ENCODE peak calls at places on chromosomes 3 and 15, in seven cellular contexts. O is mesendoderm, K is IMR-90, G is H1, Q is H9, L is neuronal stem cell, R is mesenchymal stem cell. F is an unnamed sample.
A peak's percentile ranks its signal among the peaks of the same experiment; 100 is the strongest.

GRCh38 chr3:55501905-55502304 is 14.8 kb upstream of the WNT5A start:
- DNase-seq in O (no peak), K (peak; percentile 55), G (no peak), Q (no peak), L (no peak), R (no peak), F (no peak)

GRCh38 chr3:14138109-14138877 is 13.4 kb downstream of the TMEM43 start:
- DNase-seq in O (no peak), K (no peak), G (no peak), Q (no peak), L (no peak), R (no peak), F (no peak)

GRCh38 chr15:94493176-94493575 is 261.8 kb downstream of the MCTP2 start:
- DNase-seq in O (no peak), K (no peak), G (no peak), Q (no peak), L (no peak), R (no peak), F (no peak)

GRCh38 chr15:54197995-54198394 is 219.8 kb downstream of the UNC13C start:
- DNase-seq in O (peak; percentile 19), K (no peak), G (no peak), Q (peak; percentile 30), L (no peak), R (no peak), F (no peak)

GRCh38 chr15:99976811-99977271 is 243.6 kb upstream of the LYSMD4 start:
- DNase-seq in O (no peak), K (peak; percentile 20), G (no peak), Q (no peak), L (no peak), R (peak; percentile 52), F (peak; percentile 56)

GRCh38 chr3:25587526-25587925 is 77.2 kb downstream of the TOP2B start:
- DNase-seq in O (no peak), K (no peak), G (no peak), Q (no peak), L (no peak), R (peak; percentile 94), F (no peak)

GRCh38 chr3:109731639-109732473 is 394.5 kb upstream of the DPPA4 start:
- DNase-seq in O (peak; percentile 58), K (peak; percentile 72), G (peak; percentile 54), Q (no peak), L (peak; percentile 35), R (peak; percentile 60), F (peak; percentile 80)

GRCh38 chr3:195129644-195130492 is 141.1 kb downstream of the XXYLT1 start:
- DNase-seq in O (no peak), K (peak; percentile 75), G (no peak), Q (no peak), L (no peak), R (no peak), F (peak; percentile 52)

GRCh38 chr3:118401887-118402286 is 632.8 kb downstream of the IGSF11 start:
- DNase-seq in O (no peak), K (no peak), G (no peak), Q (no peak), L (no peak), R (no peak), F (no peak)

GRCh38 chr3:17140670-17141505 is 256.1 kb downstream of the PLCL2 start:
- DNase-seq in O (no peak), K (no peak), G (no peak), Q (peak; percentile 41), L (no peak), R (no peak), F (no peak)

GRCh38 chr3:64266065-64266874 is 41.0 kb upstream of the PRICKLE2 start:
- DNase-seq in O (no peak), K (peak; percentile 94), G (no peak), Q (no peak), L (no peak), R (peak; percentile 96), F (peak; percentile 19)

GRCh38 chr15:55270301-55270700 is 19.3 kb downstream of the RAB27A start:
- DNase-seq in O (no peak), K (no peak), G (no peak), Q (no peak), L (no peak), R (no peak), F (no peak)

GRCh38 chr3:165181556-165181955 is 14.6 kb downstream of the SLITRK3 start:
- DNase-seq in O (peak; percentile 56), K (no peak), G (no peak), Q (no peak), L (no peak), R (no peak), F (peak; percentile 58)

GRCh38 chr3:185595520-185595919 is 9.4 kb downstream of the SENP2 start:
- DNase-seq in O (no peak), K (no peak), G (no peak), Q (no peak), L (no peak), R (no peak), F (no peak)

GRCh38 chr3:55343486-55344357 is 143.4 kb downstream of the WNT5A start:
- DNase-seq in O (peak; percentile 95), K (no peak), G (no peak), Q (no peak), L (no peak), R (peak; percentile 68), F (no peak)

GRCh38 chr3:136209921-136210320 is 13.8 kb upstream of the MSL2 start:
- DNase-seq in O (no peak), K (peak; percentile 78), G (no peak), Q (no peak), L (no peak), R (peak; percentile 57), F (no peak)

GRCh38 chr3:16697437-16698258 is 92.4 kb upstream of the DAZL start:
- DNase-seq in O (peak; percentile 30), K (peak; percentile 1), G (no peak), Q (no peak), L (no peak), R (peak; percentile 24), F (no peak)

GRCh38 chr3:124964432-124964831 is 29.9 kb upstream of the MUC13 start:
- DNase-seq in O (no peak), K (peak; percentile 80), G (no peak), Q (no peak), L (no peak), R (peak; percentile 29), F (no peak)

GRCh38 chr15:39801641-39802309 is 19.1 kb upstream of the FSIP1 start:
- DNase-seq in O (peak; percentile 49), K (no peak), G (no peak), Q (peak; percentile 57), L (no peak), R (peak; percentile 32), F (peak; percentile 62)

DNA sequence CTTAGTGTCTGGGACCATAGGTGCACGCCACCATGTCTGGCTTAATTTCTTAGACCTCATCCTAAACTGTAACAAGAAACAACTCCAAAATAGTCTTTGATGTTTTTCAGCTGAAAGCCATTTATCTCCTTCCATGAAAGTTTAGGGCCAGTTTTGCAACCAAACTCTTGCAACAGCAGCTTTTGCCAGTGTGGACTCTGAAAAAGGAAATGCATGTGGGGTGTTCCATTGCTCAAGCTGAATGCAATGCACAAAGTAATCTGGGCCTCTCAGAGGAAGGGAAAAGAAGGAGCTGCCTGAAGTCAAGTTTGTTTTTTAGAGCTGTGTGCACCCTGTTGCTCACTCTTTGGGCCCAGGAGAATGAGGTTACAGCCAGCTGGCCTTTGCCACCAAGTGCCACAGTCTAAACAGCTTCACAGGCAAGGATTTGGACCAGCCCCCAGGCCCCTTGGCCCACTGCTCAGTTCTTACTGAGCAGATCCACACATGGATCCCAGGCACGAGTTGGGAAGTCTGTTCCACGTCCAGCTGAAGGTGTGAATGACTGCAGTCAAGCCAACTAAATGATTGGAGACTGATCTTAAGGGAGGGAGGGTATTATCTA is 212.3 kb upstream of the LRRFIP2 start:
- DNase-seq in O (no peak), K (peak; percentile 14), G (no peak), Q (no peak), L (no peak), R (peak; percentile 63), F (no peak)
- H3K18ac ChIP-seq in O (no peak overlapping the region), K (no peak overlapping the region), G (no peak overlapping the region), Q (no peak overlapping the region), L (no peak overlapping the region), R (no peak overlapping the region), F (no peak overlapping the region)

GRCh38 chr3:41881233-41881821 is 80.6 kb downstream of the ULK4 start:
- DNase-seq in O (peak; percentile 22), K (peak; percentile 48), G (no peak), Q (no peak), L (peak; percentile 18), R (peak; percentile 47), F (no peak)
- H3K18ac ChIP-seq in O (no peak overlapping the region), K (no peak overlapping the region), G (no peak overlapping the region), Q (no peak overlapping the region), L (no peak overlapping the region), R (no peak overlapping the region), F (no peak overlapping the region)

GRCh38 chr3:114933407-114933806 is 213.7 kb downstream of the ZBTB20 start:
- DNase-seq in O (no peak), K (no peak), G (no peak), Q (no peak), L (no peak), R (no peak), F (no peak)

GRCh38 chr3:114929971-114930732 is 216.9 kb downstream of the ZBTB20 start:
- DNase-seq in O (no peak), K (no peak), G (no peak), Q (no peak), L (no peak), R (no peak), F (no peak)

DNA sequence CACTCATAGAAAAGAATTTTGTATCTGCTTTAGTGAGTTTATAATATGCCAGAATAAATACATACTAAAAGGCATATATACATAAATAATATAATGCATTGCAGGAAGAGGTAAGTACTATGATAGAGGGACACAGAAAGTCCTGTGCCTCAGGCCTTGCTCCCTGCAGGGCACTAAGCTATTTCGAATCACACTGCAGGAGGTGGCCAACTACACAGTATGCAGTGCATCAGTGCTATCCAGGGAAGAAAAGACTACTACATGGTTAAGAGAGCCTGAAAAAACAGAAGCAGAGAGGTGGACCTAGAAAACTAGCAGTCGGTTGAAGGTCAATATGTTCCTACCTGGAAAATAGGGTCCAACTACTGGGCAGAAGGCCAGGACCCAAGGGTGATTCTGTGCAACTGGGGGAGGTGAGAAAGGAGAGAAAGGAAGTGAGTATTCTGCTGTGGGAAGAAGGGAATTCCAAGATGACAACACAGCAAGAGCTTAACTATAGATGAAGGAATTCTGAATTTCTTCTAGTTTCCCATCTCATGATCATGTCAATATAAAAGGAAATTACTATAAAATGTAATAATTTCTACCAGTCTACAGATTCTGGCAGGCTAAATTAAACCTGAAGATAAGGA is 218.0 kb downstream of the ZBTB20 start:
- DNase-seq in O (peak; percentile 2), K (peak; percentile 16), G (no peak), Q (no peak), L (no peak), R (peak; percentile 9), F (no peak)
- H3K18ac ChIP-seq in O (no peak overlapping the region), K (no peak overlapping the region), G (no peak overlapping the region), Q (no peak overlapping the region), L (no peak overlapping the region), R (no peak overlapping the region), F (no peak overlapping the region)

GRCh38 chr3:145849115-145849514 is 311.9 kb downstream of the PLOD2 start:
- DNase-seq in O (no peak), K (no peak), G (no peak), Q (no peak), L (no peak), R (peak; percentile 1), F (no peak)

GRCh38 chr3:145842302-145842897 is 318.6 kb downstream of the PLOD2 start:
- DNase-seq in O (peak; percentile 65), K (no peak), G (no peak), Q (no peak), L (no peak), R (no peak), F (no peak)

DNA sequence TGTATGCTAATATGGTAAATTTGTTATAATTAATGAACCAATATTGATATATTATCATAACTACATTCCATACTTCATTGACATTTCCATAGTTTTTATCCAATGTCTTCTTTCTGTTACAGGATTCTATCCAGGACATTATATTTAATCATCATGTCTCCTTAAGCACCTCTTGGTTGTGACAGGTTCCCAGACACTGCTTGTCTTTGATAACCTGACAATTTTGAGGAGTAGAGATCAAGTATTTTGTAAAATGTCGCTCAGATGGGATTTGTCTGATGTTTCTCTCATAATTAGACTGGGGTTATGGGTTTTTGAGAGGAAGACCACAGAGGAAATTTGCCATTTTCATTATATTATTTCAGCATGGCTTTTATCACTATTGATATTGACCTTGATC is 317.4 kb downstream of the PLOD2 start:
- DNase-seq in O (no peak), K (no peak), G (no peak), Q (no peak), L (no peak), R (no peak), F (no peak)
- H3K18ac ChIP-seq in O (no peak overlapping the region), K (no peak overlapping the region), G (no peak overlapping the region), Q (no peak overlapping the region), L (no peak overlapping the region), R (no peak overlapping the region), F (no peak overlapping the region)